ENCODE peak calls at places on chromosomes 7 and 10, in five cellular contexts. W, X, U, Z and P are unnamed samples.

GRCh38 chr7:107103369-107103768 is 58.9 kb downstream of the PRKAR2B start:
- DNase-seq in U (no peak), W (no peak), X (no peak), Z (no peak), P (no peak)

GRCh38 chr10:49587981-49588380 is 22.1 kb upstream of the SLC18A3 start:
- DNase-seq in W (no peak), X (no peak), U (no peak), Z (no peak), P (no peak)

GRCh38 chr10:104339469-104340098 is 1.3 kb upstream of the ITPRIP start:
- DNase-seq in Z (no peak), X (no peak), U (no peak), W (no peak), P (no peak)

GRCh38 chr10:44125879-44126675 is 258.8 kb downstream of the CXCL12 start:
- DNase-seq in U (no peak), Z (no peak), X (no peak), W (no peak), P (no peak)

GRCh38 chr10:71623098-71623985 is 96.2 kb downstream of the C10orf105 start:
- DNase-seq in Z (no peak), U (no peak), X (no peak), W (peak), P (no peak)

GRCh38 chr7:23523486-23524075 is 8.2 kb downstream of the TRA2A start:
- DNase-seq in X (no peak), W (no peak), U (no peak), Z (no peak), P (no peak)

GRCh38 chr10:5762531-5762930 is 50.7 kb downstream of the GDI2 start:
- DNase-seq in X (no peak), U (no peak), W (no peak), Z (no peak), P (no peak)

GRCh38 chr7:127064-127598 is 65.2 kb upstream of the FAM20C start:
- DNase-seq in W (no peak), X (no peak), Z (no peak), U (no peak), P (no peak)

GRCh38 chr7:20350518-20350951 is 19.8 kb downstream of the ITGB8 start:
- DNase-seq in X (no peak), U (peak), Z (no peak), W (no peak), P (no peak)

GRCh38 chr10:44925224-44925623 is 14.1 kb downstream of the TMEM72 start:
- DNase-seq in Z (no peak), W (peak), U (no peak), X (no peak), P (no peak)

GRCh38 chr7:157576415-157576814 is 239.6 kb downstream of the DNAJB6 start:
- DNase-seq in X (no peak), Z (peak), U (no peak), W (peak), P (no peak)

GRCh38 chr10:70480254-70480861 is 1.8 kb downstream of the PALD1 start:
- DNase-seq in Z (peak), U (no peak), X (no peak), W (peak), P (no peak)

GRCh38 chr10:70477661-70478162 is 855 bp upstream of the PALD1 start:
- DNase-seq in U (no peak), Z (peak), W (peak), X (no peak), P (no peak)

GRCh38 chr10:78905015-78905939 is 163.5 kb upstream of the ZMIZ1 start:
- DNase-seq in W (no peak), U (no peak), Z (peak), X (no peak), P (no peak)

GRCh38 chr10:73576178-73576889 is 14.8 kb downstream of the USP54 start:
- DNase-seq in U (peak), X (peak), Z (no peak), W (no peak), P (no peak)

GRCh38 chr10:29381230-29381563 is 92.3 kb downstream of the LYZL1 start:
- DNase-seq in W (no peak), U (no peak), Z (no peak), X (no peak), P (no peak)

GRCh38 chr10:91635401-91636400 is 2.8 kb upstream of the PPP1R3C start:
- DNase-seq in U (peak), X (no peak), W (peak), Z (peak), P (peak)

GRCh38 chr10:91634898-91635297 is 2.0 kb upstream of the PPP1R3C start:
- DNase-seq in W (no peak), X (no peak), U (no peak), Z (no peak), P (no peak)

GRCh38 chr10:91634246-91634645 is 1.4 kb upstream of the PPP1R3C start:
- DNase-seq in X (no peak), Z (no peak), U (no peak), W (no peak), P (no peak)

GRCh38 chr10:91630592-91630991 is 2.3 kb downstream of the PPP1R3C start:
- DNase-seq in X (no peak), Z (no peak), W (no peak), U (no peak), P (no peak)

GRCh38 chr10:91632671-91633550 is at the start of gene PPP1R3C:
- DNase-seq in X (no peak), W (peak), Z (peak), U (no peak), P (no peak)
- H3K4me3 ChIP-seq in X (peak), W (peak), Z (peak), U (peak), P (peak)

GRCh38 chr10:35822316-35822715 is 180.2 kb upstream of the FZD8 start:
- DNase-seq in Z (peak), W (no peak), X (no peak), U (peak), P (no peak)
- TF ChIP-seq CTCF in Z (no peak), W (no peak), X (no peak), U (peak), P (no peak)

DNA sequence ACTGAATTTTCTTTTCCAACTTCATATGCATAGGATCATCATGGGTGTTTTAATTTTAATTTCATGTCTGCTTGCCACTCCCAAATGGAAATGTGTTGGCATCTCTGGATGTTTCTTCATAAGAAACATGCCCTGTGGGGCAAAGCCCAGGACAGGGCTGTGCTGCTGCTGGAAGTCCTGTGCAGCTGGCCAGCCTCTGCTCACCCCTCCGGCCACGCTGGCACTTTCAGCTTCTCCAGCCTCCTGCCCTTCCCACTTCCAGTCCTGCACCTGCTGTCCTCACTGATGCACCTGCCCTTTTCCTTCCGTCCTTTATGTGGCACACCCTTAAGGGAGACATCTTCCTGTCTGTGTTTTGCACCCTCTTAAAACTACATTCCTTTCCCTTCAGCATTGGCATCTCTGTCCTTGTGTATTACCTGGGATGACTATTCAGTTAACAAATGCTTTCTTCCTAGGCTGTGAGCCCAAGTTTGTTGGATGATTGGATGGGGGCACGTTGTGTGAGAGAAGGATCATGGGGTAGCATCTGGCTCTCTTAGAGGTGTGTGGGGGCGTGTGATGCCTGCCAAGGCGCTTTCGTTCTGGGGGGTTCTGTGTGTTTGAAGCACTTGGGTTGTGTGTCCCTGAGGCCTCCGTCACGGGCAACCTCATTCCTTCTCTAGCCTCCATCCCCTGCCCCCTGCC is 56.8 kb downstream of the TCF7L2 start:
- DNase-seq in X (no peak), Z (no peak), U (no peak), W (no peak), P (no peak)
- H3K4me3 ChIP-seq in X (no peak), Z (no peak), U (no peak), W (no peak), P (no peak)

GRCh38 chr7:116290740-116291139 is 80.4 kb downstream of the TES start:
- DNase-seq in U (no peak), W (no peak), Z (no peak), X (no peak), P (no peak)
- TF ChIP-seq CTCF in U (no peak), W (no peak), Z (no peak), X (no peak), P (no peak)

GRCh38 chr7:6615853-6616555 is 594 bp downstream of the ZNF853 start:
- DNase-seq in W (no peak), Z (no peak), U (no peak), X (no peak), P (no peak)

GRCh38 chr7:6612819-6613218 is 2.6 kb upstream of the ZNF853 start:
- DNase-seq in X (no peak), Z (no peak), W (no peak), U (no peak), P (no peak)

GRCh38 chr7:6613706-6614105 is 1.7 kb upstream of the ZNF853 start:
- DNase-seq in Z (no peak), W (no peak), X (no peak), U (no peak), P (no peak)

GRCh38 chr7:6616854-6617643 is 1.6 kb downstream of the ZNF853 start:
- DNase-seq in Z (no peak), X (no peak), U (no peak), W (no peak), P (no peak)

GRCh38 chr7:6614941-6615737 is at the start of gene ZNF853:
- DNase-seq in X (no peak), U (no peak), W (no peak), Z (no peak), P (no peak)
- H3K4me3 ChIP-seq in X (no peak), U (peak), W (peak), Z (peak), P (no peak)

GRCh38 chr7:108669958-108670357 is 100.3 kb downstream of the DNAJB9 start:
- DNase-seq in Z (no peak), W (no peak), U (no peak), X (no peak), P (no peak)
- TF ChIP-seq CTCF in Z (no peak), W (no peak), U (no peak), X (no peak), P (no peak)

GRCh38 chr10:90919683-90920574 is 958 bp downstream of the ANKRD1 start:
- DNase-seq in X (no peak), Z (no peak), W (no peak), U (no peak), P (no peak)
- H3K4me3 ChIP-seq in X (no peak), Z (no peak), W (no peak), U (no peak), P (no peak)